ENCODE peak calls at places on chromosome 2, in six cellular contexts. E, P, T, M, K and D are unnamed samples. For H3K36me3, the result is how much of the 10 kb centered on the place peaks cover.

GRCh38 chr2:55161295-55162210 is 70.5 kb downstream of the CLHC1 start:
- DNase-seq in E (no peak), P (no peak), T (no peak), M (no peak), K (no peak), D (no peak)

GRCh38 chr2:129347486-129348217 is 631.8 kb upstream of the RAB6C start:
- DNase-seq in E (no peak), P (peak), T (no peak), M (peak), K (no peak), D (peak)

GRCh38 chr2:83234291-83234690 is 1224.8 kb downstream of the SUCLG1 start:
- DNase-seq in E (no peak), P (no peak), T (no peak), M (no peak), K (no peak), D (no peak)

GRCh38 chr2:240840435-240841060 is 20.5 kb upstream of the KIF1A start:
- DNase-seq in E (peak), P (no peak), T (no peak), M (peak), K (no peak), D (no peak)

GRCh38 chr2:28751956-28752607 is 452 bp downstream of the PPP1CB start:
- DNase-seq in E (no peak), P (peak), T (peak), M (no peak), K (no peak), D (no peak)

GRCh38 chr2:158693476-158693875 is 101.6 kb upstream of the DAPL1 start:
- DNase-seq in E (no peak), P (no peak), T (no peak), M (no peak), K (no peak), D (no peak)

GRCh38 chr2:112684415-112684775 is 36.4 kb upstream of the NT5DC4 start:
- DNase-seq in E (no peak), P (no peak), T (no peak), M (no peak), K (no peak), D (no peak)

GRCh38 chr2:149577269-149577668 is 10.3 kb downstream of the MMADHC start:
- DNase-seq in E (no peak), P (no peak), T (no peak), M (no peak), K (no peak), D (no peak)

GRCh38 chr2:16120591-16120990 is 180.2 kb downstream of the MYCN start:
- DNase-seq in E (no peak), P (no peak), T (no peak), M (no peak), K (no peak), D (no peak)

GRCh38 chr2:168165418-168165817 is 82.0 kb downstream of the STK39 start:
- DNase-seq in E (peak), P (no peak), T (no peak), M (no peak), K (no peak), D (no peak)

GRCh38 chr2:216349366-216349765 is 22.9 kb downstream of the MARCHF4 start:
- DNase-seq in E (no peak), P (no peak), T (no peak), M (no peak), K (no peak), D (no peak)

GRCh38 chr2:221573430-221574230 is 1.5 kb upstream of the EPHA4 start:
- DNase-seq in E (peak), P (peak), T (peak), M (peak), K (no peak), D (peak)
- H3K27ac ChIP-seq in E (peak), P (no peak), T (peak), M (peak), K (peak), D (peak)

GRCh38 chr2:85602476-85603234 is at the start of gene TMEM150A:
- DNase-seq in E (peak), P (peak), T (peak), M (peak), K (peak), D (peak)
- TF ChIP-seq CTCF in E (no peak), P (peak), T (peak), M (no peak), K (peak), D (peak)

GRCh38 chr2:151482310-151482709 is 72.6 kb downstream of the RIF1 start:
- DNase-seq in E (no peak), P (no peak), T (no peak), M (no peak), K (no peak), D (no peak)
- H3K36me3 ChIP-seq in E (under half), P (under half), T (under half), M (under half), K (under half), D (under half)

GRCh38 chr2:24821433-24821891 is 28.2 kb downstream of the CENPO start:
- DNase-seq in E (no peak), P (no peak), T (no peak), M (peak), K (no peak), D (no peak)
- H3K27ac ChIP-seq in E (no peak), P (peak), T (no peak), M (no peak), K (no peak), D (no peak)

DNA sequence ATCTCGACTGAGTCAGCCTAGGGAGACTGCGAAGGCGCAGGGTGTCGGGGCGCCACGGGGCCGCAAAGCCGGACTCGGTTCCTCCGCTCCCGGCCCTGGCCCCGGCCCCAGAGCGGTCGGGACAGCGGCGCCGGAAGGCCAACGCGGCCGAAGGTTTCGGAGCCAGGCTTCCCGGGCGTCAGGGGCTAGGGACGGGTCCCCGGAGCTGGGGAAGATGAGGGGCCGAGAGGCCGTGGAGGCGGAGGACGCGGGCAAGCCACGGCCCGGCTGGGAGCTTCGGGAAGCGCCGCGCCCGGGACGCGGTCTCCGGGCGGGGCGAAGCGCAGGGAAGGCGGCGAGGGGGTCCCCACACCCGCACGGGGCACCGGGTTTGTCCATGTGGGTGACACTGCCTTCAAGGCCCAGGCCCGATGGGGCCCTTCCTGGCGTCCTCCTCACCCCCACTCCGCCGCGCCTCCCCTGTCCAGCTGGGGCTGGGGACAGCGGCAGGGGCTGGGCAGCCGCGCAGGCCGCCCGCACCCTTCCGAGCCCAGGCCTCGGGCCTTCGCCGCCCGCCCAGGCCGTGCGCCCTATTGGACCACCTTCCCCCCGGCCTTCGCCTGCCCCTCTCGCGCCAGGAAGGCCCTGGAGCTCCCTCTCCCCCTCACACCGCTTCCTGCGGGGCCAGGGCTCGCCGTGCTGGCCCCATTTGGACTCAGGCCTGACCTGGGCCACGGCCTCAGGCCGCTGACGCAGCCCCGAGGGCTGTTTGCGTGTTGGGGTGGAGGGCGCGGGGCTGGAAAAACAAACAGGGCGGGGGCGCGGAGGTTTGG is 12.6 kb upstream of the SIX3 start:
- DNase-seq in E (no peak), P (no peak), T (no peak), M (no peak), K (no peak), D (no peak)
- TF ChIP-seq CTCF in E (no peak), P (no peak), T (no peak), M (no peak), K (no peak), D (no peak)

GRCh38 chr2:62992561-62992960 is 58.1 kb upstream of the OTX1 start:
- DNase-seq in E (no peak), P (no peak), T (no peak), M (no peak), K (no peak), D (no peak)

GRCh38 chr2:62996534-62997186 is 54.0 kb upstream of the OTX1 start:
- DNase-seq in E (no peak), P (no peak), T (no peak), M (no peak), K (no peak), D (no peak)

GRCh38 chr2:62991605-62992004 is 59.0 kb upstream of the OTX1 start:
- DNase-seq in E (no peak), P (no peak), T (no peak), M (no peak), K (no peak), D (no peak)
- H3K36me3 ChIP-seq in E (under half), P (under half), T (under half), M (under half), K (under half), D (under half)

GRCh38 chr2:227339098-227339599 is 14.1 kb downstream of the MFF start:
- DNase-seq in E (no peak), P (no peak), T (no peak), M (no peak), K (no peak), D (no peak)

GRCh38 chr2:227341553-227341952 is 16.5 kb downstream of the MFF start:
- DNase-seq in E (no peak), P (no peak), T (no peak), M (no peak), K (no peak), D (no peak)

GRCh38 chr2:227335713-227336112 is 10.7 kb downstream of the MFF start:
- DNase-seq in E (no peak), P (no peak), T (no peak), M (no peak), K (no peak), D (no peak)

DNA sequence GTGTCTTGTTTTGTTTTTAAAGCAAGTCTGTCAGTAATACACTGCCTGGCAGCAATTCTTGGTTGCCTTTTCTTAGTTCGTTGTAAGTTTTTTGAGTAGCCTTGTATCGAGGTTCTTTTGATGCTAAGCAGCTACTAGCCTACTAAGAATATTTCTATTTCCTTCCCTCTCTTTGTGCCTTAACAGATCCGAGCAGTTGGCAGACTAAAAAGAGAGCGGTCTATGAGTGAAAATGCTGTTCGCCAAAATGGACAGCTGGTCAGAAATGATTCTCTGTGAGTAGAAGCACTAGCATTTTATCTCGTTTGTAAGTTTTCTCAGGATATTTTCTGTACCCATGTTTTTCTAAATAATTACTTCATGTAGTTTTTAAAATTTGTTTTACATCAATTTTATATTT is 15.1 kb downstream of the MFF start:
- DNase-seq in E (no peak), P (no peak), T (no peak), M (no peak), K (no peak), D (no peak)
- H3K27ac ChIP-seq in E (no peak), P (no peak), T (no peak), M (no peak), K (no peak), D (no peak)